ENCODE peak calls at places on chromosomes 16 and 17, in eight cellular contexts. W is effector memory CD4-positive, alpha-beta T cell; L is stomach; I is left ventricle myocardium inferior; F is neural progenitor cell; R is fibroblast of lung; G is gastrocnemius medialis; A is heart right ventricle. Q is an unnamed sample. For H3K36me3 and H3K4me1, the result is how much of the 10 kb centered on the place peaks cover.

GRCh38 chr16:85011846-85012284 is 530 bp upstream of the ZDHHC7 start:
- DNase-seq in W (no peak), L (no peak), I (no peak), F (no peak), R (no peak), G (no peak), A (no peak), Q (no peak)

GRCh38 chr17:956905-957304 is 22.7 kb downstream of the NXN start:
- DNase-seq in W (no peak), L (no peak), I (no peak), F (no peak), R (peak), G (peak), A (no peak), Q (no peak)

GRCh38 chr16:10671729-10672128 is 23.0 kb downstream of the TEKT5 start:
- DNase-seq in W (no peak), L (no peak), I (no peak), F (no peak), R (no peak), G (no peak), A (no peak), Q (no peak)

GRCh38 chr16:86093801-86094750 is 195.1 kb downstream of the IRF8 start:
- DNase-seq in W (no peak), L (no peak), I (no peak), F (no peak), R (no peak), G (no peak), A (no peak), Q (no peak)

GRCh38 chr17:35931794-35932419 is 1.3 kb upstream of the RDM1 start:
- DNase-seq in W (no peak), L (no peak), I (no peak), F (no peak), R (peak), G (no peak), A (no peak), Q (no peak)

GRCh38 chr16:22815863-22816262 is 1.9 kb downstream of the HS3ST2 start:
- DNase-seq in W (no peak), L (no peak), I (no peak), F (no peak), R (no peak), G (no peak), A (no peak), Q (no peak)

GRCh38 chr16:30637952-30638351 is 12.8 kb upstream of the PRR14 start:
- DNase-seq in W (no peak), L (no peak), I (no peak), F (peak), R (peak), G (no peak), A (no peak), Q (no peak)

GRCh38 chr17:40121886-40122465 is at the start of gene MSL1:
- DNase-seq in W (peak), L (peak), I (peak), F (peak), R (peak), G (peak), A (peak), Q (peak)

GRCh38 chr16:78542419-78542818 is 443.0 kb downstream of the WWOX start:
- DNase-seq in W (no peak), L (no peak), I (no peak), F (no peak), R (no peak), G (no peak), A (no peak), Q (no peak)

GRCh38 chr16:890217-890616 is 80.6 kb downstream of the LMF1 start:
- DNase-seq in W (no peak), L (no peak), I (peak), F (no peak), R (no peak), G (no peak), A (peak), Q (peak)

GRCh38 chr17:21029032-21029431 is 13.8 kb downstream of the USP22 start:
- DNase-seq in W (no peak), L (no peak), I (no peak), F (no peak), R (peak), G (peak), A (no peak), Q (peak)

GRCh38 chr16:50697881-50698767 is 4.7 kb downstream of the NOD2 start:
- DNase-seq in W (peak), L (peak), I (no peak), F (no peak), R (peak), G (peak), A (no peak), Q (no peak)

GRCh38 chr16:75003931-75004330 is 5.1 kb downstream of the ZNRF1 start:
- DNase-seq in W (no peak), L (no peak), I (no peak), F (no peak), R (no peak), G (no peak), A (no peak), Q (no peak)

GRCh38 chr17:74866198-74866835 is 6.5 kb downstream of the FDXR start:
- DNase-seq in W (no peak), L (no peak), I (no peak), F (no peak), R (no peak), G (no peak), A (no peak), Q (peak)

GRCh38 chr16:73226675-73227074 is 178.7 kb upstream of the ZFHX3 start:
- DNase-seq in W (no peak), L (no peak), I (no peak), F (no peak), R (no peak), G (no peak), A (no peak), Q (no peak)

GRCh38 chr16:4847774-4848587 is 700 bp downstream of the UBN1 start:
- DNase-seq in W (peak), L (peak), I (peak), F (peak), R (peak), G (peak), A (peak), Q (peak)

GRCh38 chr17:60809421-60809820 is 131.8 kb downstream of the BCAS3 start:
- DNase-seq in W (no peak), L (no peak), I (no peak), F (no peak), R (no peak), G (no peak), A (no peak), Q (no peak)

GRCh38 chr16:48158296-48158695 is 2.5 kb upstream of the ABCC12 start:
- DNase-seq in W (no peak), L (no peak), I (no peak), F (no peak), R (peak), G (no peak), A (no peak), Q (no peak)

GRCh38 chr16:19458722-19459379 is 41.2 kb downstream of the TMC5 start:
- DNase-seq in W (no peak), L (no peak), I (no peak), F (no peak), R (no peak), G (no peak), A (no peak), Q (no peak)

GRCh38 chr17:64662774-64663367 is 764 bp upstream of the SMURF2 start:
- DNase-seq in W (no peak), L (no peak), I (no peak), F (no peak), R (no peak), G (no peak), A (no peak), Q (no peak)

GRCh38 chr17:8122391-8122922 is 1.4 kb downstream of the HES7 start:
- DNase-seq in W (no peak), L (no peak), I (no peak), F (peak), R (peak), G (no peak), A (no peak), Q (no peak)

GRCh38 chr16:16861546-16861945 is 482.6 kb downstream of the NPIPA7 start:
- DNase-seq in W (peak), L (peak), I (no peak), F (peak), R (peak), G (no peak), A (peak), Q (no peak)

GRCh38 chr17:5011928-5012327 is 14.2 kb downstream of the KIF1C start:
- DNase-seq in W (no peak), L (no peak), I (no peak), F (no peak), R (peak), G (no peak), A (no peak), Q (no peak)

GRCh38 chr16:57998484-57998883 is 2.0 kb downstream of the ZNF319 start:
- DNase-seq in W (peak), L (peak), I (peak), F (no peak), R (peak), G (peak), A (peak), Q (no peak)

GRCh38 chr16:57355898-57356414 is 2.6 kb upstream of the CCL22 start:
- DNase-seq in W (no peak), L (peak), I (no peak), F (no peak), R (no peak), G (no peak), A (no peak), Q (no peak)

GRCh38 chr17:65559802-65560627 is 1.4 kb downstream of the AXIN2 start:
- DNase-seq in W (no peak), L (peak), I (peak), F (peak), R (peak), G (peak), A (peak), Q (peak)

GRCh38 chr17:27315796-27316465 is 22.0 kb downstream of the WSB1 start:
- DNase-seq in W (no peak), L (no peak), I (no peak), F (no peak), R (no peak), G (peak), A (no peak), Q (no peak)

GRCh38 chr16:63890072-63890471 is 1231.8 kb downstream of the CDH11 start:
- DNase-seq in W (no peak), L (no peak), I (no peak), F (no peak), R (peak), G (no peak), A (no peak), Q (no peak)

GRCh38 chr17:61129876-61130275 is 269.8 kb upstream of the TBX2 start:
- DNase-seq in W (no peak), L (no peak), I (no peak), F (no peak), R (no peak), G (no peak), A (no peak), Q (no peak)

GRCh38 chr16:23803591-23804123 is 32.1 kb upstream of the PRKCB start:
- DNase-seq in W (peak), L (peak), I (peak), F (peak), R (peak), G (peak), A (peak), Q (peak)

GRCh38 chr16:30457743-30458560 is 12.3 kb upstream of the SEPHS2 start:
- DNase-seq in W (no peak), L (no peak), I (no peak), F (no peak), R (no peak), G (no peak), A (no peak), Q (no peak)

GRCh38 chr16:10754941-10755340 is 11.3 kb downstream of the NUBP1 start:
- DNase-seq in W (no peak), L (no peak), I (no peak), F (no peak), R (peak), G (no peak), A (no peak), Q (no peak)

GRCh38 chr16:83932304-83932703 is 20.7 kb upstream of the OSGIN1 start:
- DNase-seq in W (no peak), L (no peak), I (no peak), F (no peak), R (no peak), G (no peak), A (no peak), Q (no peak)

GRCh38 chr17:22506231-22506630 is 813.9 kb downstream of the KCNJ18 start:
- DNase-seq in W (no peak), L (no peak), I (no peak), F (no peak), R (no peak), G (no peak), A (no peak), Q (no peak)

GRCh38 chr16:2148714-2149629 is 547 bp downstream of the RAB26 start:
- DNase-seq in W (no peak), L (peak), I (no peak), F (peak), R (peak), G (no peak), A (no peak), Q (no peak)

GRCh38 chr16:66487580-66488235 is 60.6 kb downstream of the BEAN1 start:
- DNase-seq in W (no peak), L (peak), I (no peak), F (no peak), R (peak), G (peak), A (no peak), Q (no peak)

GRCh38 chr16:53506254-53506653 is 3.2 kb upstream of the AKTIP start:
- DNase-seq in W (no peak), L (no peak), I (no peak), F (no peak), R (no peak), G (no peak), A (no peak), Q (no peak)

GRCh38 chr16:68656771-68657170 is 11.7 kb downstream of the CDH3 start:
- DNase-seq in W (no peak), L (no peak), I (no peak), F (peak), R (no peak), G (no peak), A (no peak), Q (no peak)

GRCh38 chr17:67520916-67521772 is 144.1 kb downstream of the PITPNC1 start:
- DNase-seq in W (no peak), L (no peak), I (no peak), F (no peak), R (no peak), G (no peak), A (no peak), Q (no peak)

GRCh38 chr16:67390816-67391423 is 2.4 kb downstream of the TPPP3 start:
- DNase-seq in W (no peak), L (no peak), I (no peak), F (no peak), R (no peak), G (no peak), A (no peak), Q (no peak)

GRCh38 chr17:57944796-57945362 is 10.3 kb downstream of the CUEDC1 start:
- DNase-seq in W (no peak), L (no peak), I (no peak), F (no peak), R (peak), G (no peak), A (no peak), Q (no peak)
- H3K27ac ChIP-seq in W (no peak), L (peak), I (peak), F (no peak), R (no peak), G (peak), A (no peak), Q (peak)

GRCh38 chr17:81713004-81713555 is 996 bp downstream of the SLC25A10 start:
- DNase-seq in W (no peak), L (no peak), I (no peak), F (no peak), R (no peak), G (no peak), A (no peak), Q (no peak)

GRCh38 chr17:81708739-81709185 is 3.3 kb upstream of the SLC25A10 start:
- DNase-seq in W (no peak), L (no peak), I (no peak), F (no peak), R (no peak), G (no peak), A (peak), Q (no peak)

GRCh38 chr17:81711814-81712467 is at the start of gene SLC25A10:
- DNase-seq in W (peak), L (peak), I (peak), F (peak), R (peak), G (peak), A (peak), Q (peak)

GRCh38 chr17:81712468-81713003 is 452 bp downstream of the SLC25A10 start:
- DNase-seq in W (no peak), L (peak), I (no peak), F (peak), R (no peak), G (no peak), A (peak), Q (no peak)

GRCh38 chr17:81710514-81711308 is 1.4 kb upstream of the SLC25A10 start:
- DNase-seq in W (no peak), L (no peak), I (no peak), F (peak), R (no peak), G (no peak), A (peak), Q (no peak)
- H3K36me3 ChIP-seq in W (under half), L (under half), I (under half), F (under half), R (under half), G (under half), A (under half), Q (under half)

GRCh38 chr17:18041776-18042175 is 2.6 kb downstream of the GID4 start:
- DNase-seq in W (no peak), L (no peak), I (no peak), F (no peak), R (peak), G (no peak), A (no peak), Q (peak)

GRCh38 chr17:18038861-18039534 is at the start of the genes ATPAF2 and GID4:
- DNase-seq in W (peak), L (peak), I (peak), F (peak), R (peak), G (peak), A (peak), Q (peak)

GRCh38 chr17:18040287-18040858 is 1.2 kb downstream of the GID4 start:
- DNase-seq in W (no peak), L (no peak), I (no peak), F (peak), R (no peak), G (no peak), A (no peak), Q (no peak)

GRCh38 chr17:18038149-18038850 is 668 bp downstream of the ATPAF2 start:
- DNase-seq in W (no peak), L (no peak), I (no peak), F (no peak), R (no peak), G (no peak), A (no peak), Q (no peak)

GRCh38 chr17:18039535-18040286 is 503 bp downstream of the GID4 start:
- DNase-seq in W (no peak), L (peak), I (no peak), F (peak), R (no peak), G (no peak), A (peak), Q (peak)
- H3K4me1 ChIP-seq in W (under half), L (under half), I (half or more), F (under half), R (under half), G (under half), A (under half), Q (under half)

GRCh38 chr16:71903608-71904007 is 8.3 kb downstream of the IST1 start:
- DNase-seq in W (no peak), L (no peak), I (no peak), F (no peak), R (no peak), G (no peak), A (no peak), Q (no peak)

GRCh38 chr16:71904239-71904638 is 8.9 kb downstream of the IST1 start:
- DNase-seq in W (no peak), L (no peak), I (no peak), F (no peak), R (no peak), G (no peak), A (no peak), Q (no peak)

GRCh38 chr16:71899171-71899570 is 3.8 kb downstream of the IST1 start:
- DNase-seq in W (no peak), L (no peak), I (no peak), F (no peak), R (no peak), G (no peak), A (no peak), Q (no peak)

GRCh38 chr16:71900336-71900735 is 5.0 kb downstream of the IST1 start:
- DNase-seq in W (no peak), L (no peak), I (no peak), F (no peak), R (peak), G (no peak), A (no peak), Q (no peak)

GRCh38 chr16:71902656-71903365 is 7.5 kb downstream of the IST1 start:
- DNase-seq in W (no peak), L (no peak), I (no peak), F (no peak), R (no peak), G (no peak), A (no peak), Q (no peak)
- H3K27ac ChIP-seq in W (no peak), L (no peak), I (peak), F (no peak), R (no peak), G (no peak), A (no peak), Q (no peak)

GRCh38 chr17:36971508-36971907 is 22.8 kb downstream of the AATF start:
- DNase-seq in W (no peak), L (no peak), I (no peak), F (no peak), R (no peak), G (no peak), A (no peak), Q (no peak)
- H3K36me3 ChIP-seq in W (under half), L (under half), I (under half), F (under half), R (under half), G (under half), A (under half), Q (under half)

DNA sequence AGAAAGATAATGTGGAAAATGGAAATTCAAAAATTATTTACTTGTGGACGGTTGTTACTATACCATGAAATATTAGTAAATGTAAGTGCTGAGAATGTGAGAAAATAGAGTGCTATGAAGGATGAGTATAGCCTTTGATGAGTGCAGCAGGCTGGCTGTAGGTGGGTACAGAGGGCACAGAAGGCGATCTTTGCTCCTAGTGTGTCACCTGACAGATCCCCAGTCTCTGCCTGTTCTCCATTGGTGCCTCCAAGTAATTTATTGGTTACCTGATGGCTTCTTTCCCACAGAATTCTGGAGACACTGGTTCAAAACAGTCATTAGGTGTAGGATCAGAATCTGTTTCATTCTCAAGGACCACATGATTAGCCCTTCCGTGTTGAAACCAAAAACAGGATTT is 28.9 kb downstream of the ABCA9 start:
- DNase-seq in W (no peak), L (no peak), I (no peak), F (no peak), R (no peak), G (no peak), A (no peak), Q (no peak)
- H3K4me1 ChIP-seq in W (under half), L (under half), I (under half), F (under half), R (under half), G (under half), A (under half), Q (under half)

DNA sequence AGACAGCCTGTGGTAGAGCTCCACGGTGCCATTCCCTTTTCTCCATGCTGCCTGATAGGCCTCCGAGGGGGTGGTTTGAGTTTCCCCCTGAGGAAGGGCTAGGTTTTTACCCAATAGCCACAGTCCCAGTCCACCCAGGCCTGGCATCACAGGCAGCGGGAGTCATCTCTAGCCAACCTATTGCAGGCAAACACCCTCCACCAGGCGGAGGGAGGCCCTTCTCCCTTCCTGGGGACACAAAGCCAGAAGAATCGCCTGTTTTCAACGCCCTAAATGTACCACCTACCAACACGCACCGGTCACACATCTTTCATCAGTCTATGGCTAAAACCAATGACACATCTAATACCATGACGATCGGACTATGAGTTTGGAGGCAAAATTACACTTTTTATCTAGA is 7.4 kb downstream of the CSNK1D start:
- DNase-seq in W (no peak), L (no peak), I (no peak), F (no peak), R (no peak), G (no peak), A (no peak), Q (no peak)
- H3K27ac ChIP-seq in W (no peak), L (peak), I (peak), F (no peak), R (peak), G (peak), A (peak), Q (peak)

DNA sequence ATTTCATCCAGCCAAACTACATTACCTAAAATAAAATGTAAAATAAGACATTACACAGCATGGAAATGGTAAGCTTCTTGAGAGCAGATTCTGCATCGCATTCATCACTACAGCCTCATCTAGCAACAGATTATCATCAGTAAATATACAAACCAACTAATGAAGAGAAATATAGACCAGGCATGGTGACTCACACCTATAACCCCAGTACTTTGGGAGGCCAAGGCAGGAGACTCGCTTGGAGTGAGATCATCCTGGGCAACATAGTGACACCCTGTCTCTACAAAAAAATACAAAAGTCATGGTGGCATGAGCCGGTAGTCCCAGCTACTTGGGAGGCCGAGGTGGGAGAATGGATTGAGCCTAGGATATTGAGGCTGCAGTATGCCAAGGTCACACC is 19.9 kb downstream of the NCBP3 start:
- DNase-seq in W (no peak), L (no peak), I (no peak), F (no peak), R (peak), G (no peak), A (no peak), Q (no peak)
- H3K36me3 ChIP-seq in W (half or more), L (half or more), I (half or more), F (under half), R (under half), G (under half), A (under half), Q (under half)

Q was measured in psoas muscle.